ENCODE peak calls at places on chromosome 16, in ten cellular contexts. One of them, this sample, is unnamed.

GRCh38 chr16:72847187-72848044 is 200.5 kb downstream of the ZFHX3 start:
- DNase-seq in HL-60: peak; percentile 57
- DNase-seq in left cardiac atrium: no peak
- DNase-seq in neural progenitor cell: peak; percentile 66
- DNase-seq in brain pericyte: no peak
- DNase-seq in stimulated activated CD8-positive, alpha-beta memory T cell treated with anti-CD3 and anti-CD28 coated beads, Interleukin-7, amount 100 ng/mL, for 1 hour: no peak
- DNase-seq in stimulated activated effector memory CD8-positive, alpha-beta T cell treated with anti-CD3 and anti-CD28 coated beads, Interleukin-12 subunit alpha, Interleukin-12 subunit beta, amount 100 ng/mL, for 72 hours: no peak
- DNase-seq in activated CD8-positive, alpha-beta memory T cell treated with anti-CD3 and anti-CD28 coated beads for 1 hour: no peak
- DNase-seq in effector memory CD8-positive, alpha-beta T cell: no peak
- DNase-seq in body of pancreas: peak; percentile 35
- DNase-seq in this sample: peak; percentile 40

GRCh38 chr16:80006175-80006895 is 405.8 kb upstream of the MAF start:
- DNase-seq in body of pancreas: no peak
- DNase-seq in effector memory CD8-positive, alpha-beta T cell: no peak
- DNase-seq in stimulated activated effector memory CD8-positive, alpha-beta T cell treated with anti-CD3 and anti-CD28 coated beads, Interleukin-12 subunit alpha, Interleukin-12 subunit beta, amount 100 ng/mL, for 72 hours: no peak
- DNase-seq in stimulated activated CD8-positive, alpha-beta memory T cell treated with anti-CD3 and anti-CD28 coated beads, Interleukin-7, amount 100 ng/mL, for 1 hour: no peak
- DNase-seq in neural progenitor cell: no peak
- DNase-seq in brain pericyte: peak; percentile 27
- DNase-seq in HL-60: no peak
- DNase-seq in left cardiac atrium: peak; percentile 30
- DNase-seq in activated CD8-positive, alpha-beta memory T cell treated with anti-CD3 and anti-CD28 coated beads for 1 hour: no peak
- DNase-seq in this sample: no peak

GRCh38 chr16:24729967-24730815 is 740 bp downstream of the TNRC6A start:
- DNase-seq in neural progenitor cell: peak; percentile 31
- DNase-seq in HL-60: peak; percentile 4
- DNase-seq in brain pericyte: no peak
- DNase-seq in stimulated activated CD8-positive, alpha-beta memory T cell treated with anti-CD3 and anti-CD28 coated beads, Interleukin-7, amount 100 ng/mL, for 1 hour: no peak
- DNase-seq in stimulated activated effector memory CD8-positive, alpha-beta T cell treated with anti-CD3 and anti-CD28 coated beads, Interleukin-12 subunit alpha, Interleukin-12 subunit beta, amount 100 ng/mL, for 72 hours: no peak
- DNase-seq in activated CD8-positive, alpha-beta memory T cell treated with anti-CD3 and anti-CD28 coated beads for 1 hour: no peak
- DNase-seq in left cardiac atrium: peak; percentile 33
- DNase-seq in effector memory CD8-positive, alpha-beta T cell: no peak
- DNase-seq in body of pancreas: peak; percentile 57
- DNase-seq in this sample: peak; percentile 42

GRCh38 chr16:22770866-22771265 is 43.1 kb upstream of the HS3ST2 start:
- DNase-seq in neural progenitor cell: no peak
- DNase-seq in effector memory CD8-positive, alpha-beta T cell: no peak
- DNase-seq in activated CD8-positive, alpha-beta memory T cell treated with anti-CD3 and anti-CD28 coated beads for 1 hour: no peak
- DNase-seq in HL-60: no peak
- DNase-seq in left cardiac atrium: no peak
- DNase-seq in stimulated activated effector memory CD8-positive, alpha-beta T cell treated with anti-CD3 and anti-CD28 coated beads, Interleukin-12 subunit alpha, Interleukin-12 subunit beta, amount 100 ng/mL, for 72 hours: no peak
- DNase-seq in brain pericyte: no peak
- DNase-seq in body of pancreas: no peak
- DNase-seq in stimulated activated CD8-positive, alpha-beta memory T cell treated with anti-CD3 and anti-CD28 coated beads, Interleukin-7, amount 100 ng/mL, for 1 hour: no peak
- DNase-seq in this sample: no peak

GRCh38 chr16:1042776-1043349 is 29.7 kb upstream of the SSTR5 start:
- DNase-seq in HL-60: no peak
- DNase-seq in brain pericyte: no peak
- DNase-seq in activated CD8-positive, alpha-beta memory T cell treated with anti-CD3 and anti-CD28 coated beads for 1 hour: no peak
- DNase-seq in stimulated activated CD8-positive, alpha-beta memory T cell treated with anti-CD3 and anti-CD28 coated beads, Interleukin-7, amount 100 ng/mL, for 1 hour: no peak
- DNase-seq in left cardiac atrium: no peak
- DNase-seq in neural progenitor cell: no peak
- DNase-seq in effector memory CD8-positive, alpha-beta T cell: no peak
- DNase-seq in body of pancreas: peak; percentile 28
- DNase-seq in stimulated activated effector memory CD8-positive, alpha-beta T cell treated with anti-CD3 and anti-CD28 coated beads, Interleukin-12 subunit alpha, Interleukin-12 subunit beta, amount 100 ng/mL, for 72 hours: no peak
- DNase-seq in this sample: no peak

GRCh38 chr16:5944971-5945370 is 847.4 kb upstream of the EEF2KMT start:
- DNase-seq in body of pancreas: no peak
- DNase-seq in neural progenitor cell: no peak
- DNase-seq in left cardiac atrium: no peak
- DNase-seq in stimulated activated CD8-positive, alpha-beta memory T cell treated with anti-CD3 and anti-CD28 coated beads, Interleukin-7, amount 100 ng/mL, for 1 hour: no peak
- DNase-seq in effector memory CD8-positive, alpha-beta T cell: no peak
- DNase-seq in HL-60: no peak
- DNase-seq in brain pericyte: no peak
- DNase-seq in stimulated activated effector memory CD8-positive, alpha-beta T cell treated with anti-CD3 and anti-CD28 coated beads, Interleukin-12 subunit alpha, Interleukin-12 subunit beta, amount 100 ng/mL, for 72 hours: no peak
- DNase-seq in activated CD8-positive, alpha-beta memory T cell treated with anti-CD3 and anti-CD28 coated beads for 1 hour: no peak
- DNase-seq in this sample: no peak

GRCh38 chr16:52578007-52578828 is 31.3 kb upstream of the TOX3 start:
- DNase-seq in effector memory CD8-positive, alpha-beta T cell: no peak
- DNase-seq in brain pericyte: no peak
- DNase-seq in left cardiac atrium: no peak
- DNase-seq in activated CD8-positive, alpha-beta memory T cell treated with anti-CD3 and anti-CD28 coated beads for 1 hour: no peak
- DNase-seq in body of pancreas: peak; percentile 24
- DNase-seq in stimulated activated CD8-positive, alpha-beta memory T cell treated with anti-CD3 and anti-CD28 coated beads, Interleukin-7, amount 100 ng/mL, for 1 hour: no peak
- DNase-seq in stimulated activated effector memory CD8-positive, alpha-beta T cell treated with anti-CD3 and anti-CD28 coated beads, Interleukin-12 subunit alpha, Interleukin-12 subunit beta, amount 100 ng/mL, for 72 hours: no peak
- DNase-seq in HL-60: no peak
- DNase-seq in neural progenitor cell: no peak
- DNase-seq in this sample: no peak

GRCh38 chr16:18039931-18040330 is 296.6 kb downstream of the NPIPA8 start:
- DNase-seq in neural progenitor cell: no peak
- DNase-seq in effector memory CD8-positive, alpha-beta T cell: no peak
- DNase-seq in brain pericyte: no peak
- DNase-seq in body of pancreas: no peak
- DNase-seq in HL-60: no peak
- DNase-seq in stimulated activated effector memory CD8-positive, alpha-beta T cell treated with anti-CD3 and anti-CD28 coated beads, Interleukin-12 subunit alpha, Interleukin-12 subunit beta, amount 100 ng/mL, for 72 hours: no peak
- DNase-seq in left cardiac atrium: no peak
- DNase-seq in activated CD8-positive, alpha-beta memory T cell treated with anti-CD3 and anti-CD28 coated beads for 1 hour: no peak
- DNase-seq in stimulated activated CD8-positive, alpha-beta memory T cell treated with anti-CD3 and anti-CD28 coated beads, Interleukin-7, amount 100 ng/mL, for 1 hour: no peak
- DNase-seq in this sample: no peak

GRCh38 chr16:68380676-68381362 is 67.5 kb downstream of the SMPD3 start:
- DNase-seq in brain pericyte: no peak
- DNase-seq in stimulated activated CD8-positive, alpha-beta memory T cell treated with anti-CD3 and anti-CD28 coated beads, Interleukin-7, amount 100 ng/mL, for 1 hour: no peak
- DNase-seq in body of pancreas: no peak
- DNase-seq in stimulated activated effector memory CD8-positive, alpha-beta T cell treated with anti-CD3 and anti-CD28 coated beads, Interleukin-12 subunit alpha, Interleukin-12 subunit beta, amount 100 ng/mL, for 72 hours: no peak
- DNase-seq in neural progenitor cell: no peak
- DNase-seq in left cardiac atrium: no peak
- DNase-seq in HL-60: no peak
- DNase-seq in activated CD8-positive, alpha-beta memory T cell treated with anti-CD3 and anti-CD28 coated beads for 1 hour: no peak
- DNase-seq in effector memory CD8-positive, alpha-beta T cell: no peak
- DNase-seq in this sample: no peak

GRCh38 chr16:19872179-19872863 is 12.3 kb downstream of the GPRC5B start:
- DNase-seq in activated CD8-positive, alpha-beta memory T cell treated with anti-CD3 and anti-CD28 coated beads for 1 hour: no peak
- DNase-seq in left cardiac atrium: no peak
- DNase-seq in stimulated activated effector memory CD8-positive, alpha-beta T cell treated with anti-CD3 and anti-CD28 coated beads, Interleukin-12 subunit alpha, Interleukin-12 subunit beta, amount 100 ng/mL, for 72 hours: no peak
- DNase-seq in HL-60: no peak
- DNase-seq in neural progenitor cell: no peak
- DNase-seq in body of pancreas: peak; percentile 13
- DNase-seq in brain pericyte: no peak
- DNase-seq in stimulated activated CD8-positive, alpha-beta memory T cell treated with anti-CD3 and anti-CD28 coated beads, Interleukin-7, amount 100 ng/mL, for 1 hour: no peak
- DNase-seq in effector memory CD8-positive, alpha-beta T cell: no peak
- DNase-seq in this sample: peak; percentile 73

GRCh38 chr16:26717826-26718225 is 348.9 kb upstream of the C16orf82 start:
- DNase-seq in stimulated activated CD8-positive, alpha-beta memory T cell treated with anti-CD3 and anti-CD28 coated beads, Interleukin-7, amount 100 ng/mL, for 1 hour: no peak
- DNase-seq in brain pericyte: no peak
- DNase-seq in HL-60: no peak
- DNase-seq in body of pancreas: no peak
- DNase-seq in effector memory CD8-positive, alpha-beta T cell: no peak
- DNase-seq in activated CD8-positive, alpha-beta memory T cell treated with anti-CD3 and anti-CD28 coated beads for 1 hour: no peak
- DNase-seq in stimulated activated effector memory CD8-positive, alpha-beta T cell treated with anti-CD3 and anti-CD28 coated beads, Interleukin-12 subunit alpha, Interleukin-12 subunit beta, amount 100 ng/mL, for 72 hours: no peak
- DNase-seq in left cardiac atrium: no peak
- DNase-seq in neural progenitor cell: no peak
- DNase-seq in this sample: no peak

GRCh38 chr16:57892447-57893096 is 78.4 kb downstream of the CNGB1 start:
- DNase-seq in HL-60: peak; percentile 42
- DNase-seq in effector memory CD8-positive, alpha-beta T cell: no peak
- DNase-seq in stimulated activated CD8-positive, alpha-beta memory T cell treated with anti-CD3 and anti-CD28 coated beads, Interleukin-7, amount 100 ng/mL, for 1 hour: no peak
- DNase-seq in activated CD8-positive, alpha-beta memory T cell treated with anti-CD3 and anti-CD28 coated beads for 1 hour: no peak
- DNase-seq in brain pericyte: no peak
- DNase-seq in body of pancreas: no peak
- DNase-seq in left cardiac atrium: peak; percentile 44
- DNase-seq in stimulated activated effector memory CD8-positive, alpha-beta T cell treated with anti-CD3 and anti-CD28 coated beads, Interleukin-12 subunit alpha, Interleukin-12 subunit beta, amount 100 ng/mL, for 72 hours: no peak
- DNase-seq in neural progenitor cell: no peak
- DNase-seq in this sample: no peak

GRCh38 chr16:81326971-81327370 is 12.2 kb downstream of the GAN start:
- DNase-seq in left cardiac atrium: no peak
- DNase-seq in stimulated activated effector memory CD8-positive, alpha-beta T cell treated with anti-CD3 and anti-CD28 coated beads, Interleukin-12 subunit alpha, Interleukin-12 subunit beta, amount 100 ng/mL, for 72 hours: no peak
- DNase-seq in body of pancreas: no peak
- DNase-seq in brain pericyte: no peak
- DNase-seq in activated CD8-positive, alpha-beta memory T cell treated with anti-CD3 and anti-CD28 coated beads for 1 hour: no peak
- DNase-seq in stimulated activated CD8-positive, alpha-beta memory T cell treated with anti-CD3 and anti-CD28 coated beads, Interleukin-7, amount 100 ng/mL, for 1 hour: no peak
- DNase-seq in HL-60: no peak
- DNase-seq in effector memory CD8-positive, alpha-beta T cell: no peak
- DNase-seq in neural progenitor cell: no peak
- DNase-seq in this sample: peak; percentile 19

GRCh38 chr16:9123871-9124270 is 32.4 kb downstream of the HAPSTR1 start:
- DNase-seq in stimulated activated effector memory CD8-positive, alpha-beta T cell treated with anti-CD3 and anti-CD28 coated beads, Interleukin-12 subunit alpha, Interleukin-12 subunit beta, amount 100 ng/mL, for 72 hours: no peak
- DNase-seq in neural progenitor cell: no peak
- DNase-seq in body of pancreas: peak; percentile 64
- DNase-seq in brain pericyte: no peak
- DNase-seq in HL-60: peak; percentile 89
- DNase-seq in stimulated activated CD8-positive, alpha-beta memory T cell treated with anti-CD3 and anti-CD28 coated beads, Interleukin-7, amount 100 ng/mL, for 1 hour: no peak
- DNase-seq in left cardiac atrium: peak; percentile 62
- DNase-seq in activated CD8-positive, alpha-beta memory T cell treated with anti-CD3 and anti-CD28 coated beads for 1 hour: no peak
- DNase-seq in effector memory CD8-positive, alpha-beta T cell: no peak
- DNase-seq in this sample: no peak

GRCh38 chr16:67893791-67894399 is 841 bp downstream of the PSKH1 start:
- DNase-seq in body of pancreas: no peak
- DNase-seq in neural progenitor cell: peak; percentile 48
- DNase-seq in brain pericyte: no peak
- DNase-seq in left cardiac atrium: no peak
- DNase-seq in effector memory CD8-positive, alpha-beta T cell: no peak
- DNase-seq in stimulated activated CD8-positive, alpha-beta memory T cell treated with anti-CD3 and anti-CD28 coated beads, Interleukin-7, amount 100 ng/mL, for 1 hour: no peak
- DNase-seq in HL-60: no peak
- DNase-seq in stimulated activated effector memory CD8-positive, alpha-beta T cell treated with anti-CD3 and anti-CD28 coated beads, Interleukin-12 subunit alpha, Interleukin-12 subunit beta, amount 100 ng/mL, for 72 hours: no peak
- DNase-seq in activated CD8-positive, alpha-beta memory T cell treated with anti-CD3 and anti-CD28 coated beads for 1 hour: no peak
- DNase-seq in this sample: no peak

GRCh38 chr16:78428193-78428592 is 328.7 kb downstream of the WWOX start:
- DNase-seq in stimulated activated CD8-positive, alpha-beta memory T cell treated with anti-CD3 and anti-CD28 coated beads, Interleukin-7, amount 100 ng/mL, for 1 hour: no peak
- DNase-seq in brain pericyte: no peak
- DNase-seq in body of pancreas: no peak
- DNase-seq in effector memory CD8-positive, alpha-beta T cell: no peak
- DNase-seq in activated CD8-positive, alpha-beta memory T cell treated with anti-CD3 and anti-CD28 coated beads for 1 hour: no peak
- DNase-seq in neural progenitor cell: no peak
- DNase-seq in left cardiac atrium: no peak
- DNase-seq in HL-60: no peak
- DNase-seq in stimulated activated effector memory CD8-positive, alpha-beta T cell treated with anti-CD3 and anti-CD28 coated beads, Interleukin-12 subunit alpha, Interleukin-12 subunit beta, amount 100 ng/mL, for 72 hours: no peak
- DNase-seq in this sample: no peak

GRCh38 chr16:66845791-66846221 is 1.6 kb downstream of the CA7 start:
- DNase-seq in activated CD8-positive, alpha-beta memory T cell treated with anti-CD3 and anti-CD28 coated beads for 1 hour: no peak
- DNase-seq in left cardiac atrium: no peak
- DNase-seq in effector memory CD8-positive, alpha-beta T cell: no peak
- DNase-seq in neural progenitor cell: no peak
- DNase-seq in stimulated activated effector memory CD8-positive, alpha-beta T cell treated with anti-CD3 and anti-CD28 coated beads, Interleukin-12 subunit alpha, Interleukin-12 subunit beta, amount 100 ng/mL, for 72 hours: no peak
- DNase-seq in HL-60: no peak
- DNase-seq in body of pancreas: no peak
- DNase-seq in brain pericyte: no peak
- DNase-seq in stimulated activated CD8-positive, alpha-beta memory T cell treated with anti-CD3 and anti-CD28 coated beads, Interleukin-7, amount 100 ng/mL, for 1 hour: no peak
- DNase-seq in this sample: no peak

GRCh38 chr16:2365397-2365796 is 24.9 kb upstream of the ABCA3 start:
- DNase-seq in neural progenitor cell: no peak
- DNase-seq in stimulated activated CD8-positive, alpha-beta memory T cell treated with anti-CD3 and anti-CD28 coated beads, Interleukin-7, amount 100 ng/mL, for 1 hour: no peak
- DNase-seq in activated CD8-positive, alpha-beta memory T cell treated with anti-CD3 and anti-CD28 coated beads for 1 hour: no peak
- DNase-seq in left cardiac atrium: no peak
- DNase-seq in brain pericyte: no peak
- DNase-seq in body of pancreas: no peak
- DNase-seq in stimulated activated effector memory CD8-positive, alpha-beta T cell treated with anti-CD3 and anti-CD28 coated beads, Interleukin-12 subunit alpha, Interleukin-12 subunit beta, amount 100 ng/mL, for 72 hours: no peak
- DNase-seq in HL-60: no peak
- DNase-seq in effector memory CD8-positive, alpha-beta T cell: no peak
- DNase-seq in this sample: no peak

GRCh38 chr16:56273615-56274014 is 82.3 kb downstream of the GNAO1 start:
- DNase-seq in HL-60: no peak
- DNase-seq in brain pericyte: no peak
- DNase-seq in body of pancreas: no peak
- DNase-seq in activated CD8-positive, alpha-beta memory T cell treated with anti-CD3 and anti-CD28 coated beads for 1 hour: no peak
- DNase-seq in stimulated activated CD8-positive, alpha-beta memory T cell treated with anti-CD3 and anti-CD28 coated beads, Interleukin-7, amount 100 ng/mL, for 1 hour: no peak
- DNase-seq in effector memory CD8-positive, alpha-beta T cell: no peak
- DNase-seq in neural progenitor cell: no peak
- DNase-seq in left cardiac atrium: no peak
- DNase-seq in stimulated activated effector memory CD8-positive, alpha-beta T cell treated with anti-CD3 and anti-CD28 coated beads, Interleukin-12 subunit alpha, Interleukin-12 subunit beta, amount 100 ng/mL, for 72 hours: no peak
- DNase-seq in this sample: no peak

GRCh38 chr16:57268804-57269800 is 15.4 kb downstream of the PLLP start:
- DNase-seq in brain pericyte: no peak
- DNase-seq in neural progenitor cell: no peak
- DNase-seq in left cardiac atrium: peak; percentile 87
- DNase-seq in body of pancreas: peak; percentile 88
- DNase-seq in effector memory CD8-positive, alpha-beta T cell: no peak
- DNase-seq in HL-60: no peak
- DNase-seq in stimulated activated effector memory CD8-positive, alpha-beta T cell treated with anti-CD3 and anti-CD28 coated beads, Interleukin-12 subunit alpha, Interleukin-12 subunit beta, amount 100 ng/mL, for 72 hours: no peak
- DNase-seq in stimulated activated CD8-positive, alpha-beta memory T cell treated with anti-CD3 and anti-CD28 coated beads, Interleukin-7, amount 100 ng/mL, for 1 hour: no peak
- DNase-seq in activated CD8-positive, alpha-beta memory T cell treated with anti-CD3 and anti-CD28 coated beads for 1 hour: no peak
- DNase-seq in this sample: no peak

GRCh38 chr16:15521758-15522509 is 87.5 kb downstream of the BMERB1 start:
- DNase-seq in stimulated activated effector memory CD8-positive, alpha-beta T cell treated with anti-CD3 and anti-CD28 coated beads, Interleukin-12 subunit alpha, Interleukin-12 subunit beta, amount 100 ng/mL, for 72 hours: no peak
- DNase-seq in stimulated activated CD8-positive, alpha-beta memory T cell treated with anti-CD3 and anti-CD28 coated beads, Interleukin-7, amount 100 ng/mL, for 1 hour: no peak
- DNase-seq in effector memory CD8-positive, alpha-beta T cell: no peak
- DNase-seq in activated CD8-positive, alpha-beta memory T cell treated with anti-CD3 and anti-CD28 coated beads for 1 hour: no peak
- DNase-seq in neural progenitor cell: no peak
- DNase-seq in brain pericyte: no peak
- DNase-seq in body of pancreas: no peak
- DNase-seq in left cardiac atrium: peak; percentile 29
- DNase-seq in HL-60: no peak
- DNase-seq in this sample: no peak

GRCh38 chr16:46972429-46972970 is 974 bp downstream of the DNAJA2 start:
- DNase-seq in neural progenitor cell: no peak
- DNase-seq in HL-60: peak; percentile 13
- DNase-seq in stimulated activated effector memory CD8-positive, alpha-beta T cell treated with anti-CD3 and anti-CD28 coated beads, Interleukin-12 subunit alpha, Interleukin-12 subunit beta, amount 100 ng/mL, for 72 hours: no peak
- DNase-seq in body of pancreas: no peak
- DNase-seq in effector memory CD8-positive, alpha-beta T cell: peak; percentile 44
- DNase-seq in activated CD8-positive, alpha-beta memory T cell treated with anti-CD3 and anti-CD28 coated beads for 1 hour: no peak
- DNase-seq in left cardiac atrium: no peak
- DNase-seq in stimulated activated CD8-positive, alpha-beta memory T cell treated with anti-CD3 and anti-CD28 coated beads, Interleukin-7, amount 100 ng/mL, for 1 hour: no peak
- DNase-seq in brain pericyte: no peak
- DNase-seq in this sample: peak; percentile 44

GRCh38 chr16:80966617-80967016 is 40.1 kb downstream of the CMC2 start:
- DNase-seq in stimulated activated effector memory CD8-positive, alpha-beta T cell treated with anti-CD3 and anti-CD28 coated beads, Interleukin-12 subunit alpha, Interleukin-12 subunit beta, amount 100 ng/mL, for 72 hours: no peak
- DNase-seq in activated CD8-positive, alpha-beta memory T cell treated with anti-CD3 and anti-CD28 coated beads for 1 hour: no peak
- DNase-seq in brain pericyte: no peak
- DNase-seq in stimulated activated CD8-positive, alpha-beta memory T cell treated with anti-CD3 and anti-CD28 coated beads, Interleukin-7, amount 100 ng/mL, for 1 hour: no peak
- DNase-seq in neural progenitor cell: no peak
- DNase-seq in left cardiac atrium: no peak
- DNase-seq in body of pancreas: no peak
- DNase-seq in effector memory CD8-positive, alpha-beta T cell: no peak
- DNase-seq in HL-60: no peak
- DNase-seq in this sample: no peak

GRCh38 chr16:17635183-17635582 is 164.4 kb upstream of the XYLT1 start:
- DNase-seq in effector memory CD8-positive, alpha-beta T cell: no peak
- DNase-seq in brain pericyte: no peak
- DNase-seq in left cardiac atrium: no peak
- DNase-seq in neural progenitor cell: no peak
- DNase-seq in stimulated activated CD8-positive, alpha-beta memory T cell treated with anti-CD3 and anti-CD28 coated beads, Interleukin-7, amount 100 ng/mL, for 1 hour: no peak
- DNase-seq in body of pancreas: no peak
- DNase-seq in stimulated activated effector memory CD8-positive, alpha-beta T cell treated with anti-CD3 and anti-CD28 coated beads, Interleukin-12 subunit alpha, Interleukin-12 subunit beta, amount 100 ng/mL, for 72 hours: no peak
- DNase-seq in activated CD8-positive, alpha-beta memory T cell treated with anti-CD3 and anti-CD28 coated beads for 1 hour: no peak
- DNase-seq in HL-60: no peak
- DNase-seq in this sample: no peak

GRCh38 chr16:31362476-31363405 is 7.8 kb downstream of the ITGAX start:
- DNase-seq in neural progenitor cell: no peak
- DNase-seq in stimulated activated effector memory CD8-positive, alpha-beta T cell treated with anti-CD3 and anti-CD28 coated beads, Interleukin-12 subunit alpha, Interleukin-12 subunit beta, amount 100 ng/mL, for 72 hours: no peak
- DNase-seq in stimulated activated CD8-positive, alpha-beta memory T cell treated with anti-CD3 and anti-CD28 coated beads, Interleukin-7, amount 100 ng/mL, for 1 hour: no peak
- DNase-seq in body of pancreas: no peak
- DNase-seq in activated CD8-positive, alpha-beta memory T cell treated with anti-CD3 and anti-CD28 coated beads for 1 hour: no peak
- DNase-seq in left cardiac atrium: no peak
- DNase-seq in HL-60: no peak
- DNase-seq in brain pericyte: no peak
- DNase-seq in effector memory CD8-positive, alpha-beta T cell: no peak
- DNase-seq in this sample: no peak